ENCODE peak calls at places on chromosomes 7 and 10, in five cellular contexts. V is fibroblast of lung, U is HCT116, M is hepatocyte, G is MM.1S. R is an unnamed sample.
A peak's percentile ranks its signal among the peaks of the same experiment; 100 is the strongest.

GRCh38 chr7:70893422-70893821 is 238.5 kb upstream of the GALNT17 start:
- DNase-seq in V (no peak), M (no peak), U (no peak), G (no peak), R (no peak)

GRCh38 chr7:128419262-128419661 is 9.5 kb upstream of the IMPDH1 start:
- DNase-seq in G (no peak), U (no peak), M (no peak), V (no peak), R (no peak)

GRCh38 chr10:113680172-113681111 is 730 bp downstream of the CASP7 start:
- DNase-seq in M (peak; percentile 48), V (peak; percentile 73), U (no peak), G (peak; percentile 58), R (peak; percentile 26)

GRCh38 chr7:155027879-155028278 is 25.0 kb upstream of the PAXIP1 start:
- DNase-seq in V (no peak), U (no peak), G (peak; percentile 86), M (no peak), R (no peak)

GRCh38 chr7:148925836-148926235 is 41.7 kb upstream of the EZH2 start:
- DNase-seq in G (no peak), V (no peak), U (no peak), M (no peak), R (no peak)

GRCh38 chr10:69234447-69234846 is 14.3 kb downstream of the HKDC1 start:
- DNase-seq in V (no peak), M (no peak), G (no peak), U (no peak), R (no peak)

GRCh38 chr7:155210386-155210785 is 87.3 kb upstream of the INSIG1 start:
- DNase-seq in G (no peak), U (no peak), M (peak; percentile 41), V (no peak), R (no peak)

GRCh38 chr10:71319042-71319799 is at the start of gene SLC29A3:
- DNase-seq in V (peak; percentile 71), G (peak; percentile 83), U (peak; percentile 59), M (peak; percentile 93), R (peak; percentile 38)

GRCh38 chr10:77504870-77505257 is 132.7 kb downstream of the KCNMA1 start:
- DNase-seq in V (no peak), G (no peak), U (peak; percentile 83), M (peak; percentile 71), R (peak; percentile 85)

GRCh38 chr10:17859492-17860156 is 50.5 kb downstream of the MRC1 start:
- DNase-seq in M (no peak), U (no peak), G (no peak), V (no peak), R (no peak)

GRCh38 chr7:138089080-138089901 is 13.0 kb downstream of the AKR1D1 start:
- DNase-seq in M (peak; percentile 36), G (no peak), U (no peak), V (peak; percentile 11), R (no peak)

GRCh38 chr10:43257210-43258031 is 9.4 kb downstream of the RASGEF1A start:
- DNase-seq in G (no peak), M (peak; percentile 10), V (no peak), U (no peak), R (no peak)

GRCh38 chr7:95011156-95011928 is 103.9 kb downstream of the PPP1R9A start:
- DNase-seq in G (no peak), M (no peak), V (peak; percentile 37), U (no peak), R (no peak)

GRCh38 chr7:45869426-45869825 is 3.5 kb downstream of the CCDC201 start:
- DNase-seq in M (no peak), U (no peak), G (no peak), V (peak; percentile 15), R (no peak)

GRCh38 chr10:73589538-73590126 is 1.5 kb downstream of the USP54 start:
- DNase-seq in U (no peak), V (peak; percentile 8), M (peak; percentile 49), G (no peak), R (no peak)

GRCh38 chr10:3217853-3218252 is 45.3 kb upstream of the PITRM1 start:
- DNase-seq in M (no peak), G (no peak), U (no peak), V (no peak), R (no peak)

GRCh38 chr10:3220853-3221252 is 48.3 kb upstream of the PITRM1 start:
- DNase-seq in V (no peak), G (no peak), U (no peak), M (no peak), R (no peak)

GRCh38 chr10:3225589-3225988 is 53.0 kb upstream of the PITRM1 start:
- DNase-seq in U (no peak), G (no peak), M (no peak), V (peak; percentile 16), R (peak; percentile 46)

GRCh38 chr10:3224241-3224640 is 51.7 kb upstream of the PITRM1 start:
- DNase-seq in G (no peak), M (no peak), V (no peak), U (no peak), R (no peak)

DNA sequence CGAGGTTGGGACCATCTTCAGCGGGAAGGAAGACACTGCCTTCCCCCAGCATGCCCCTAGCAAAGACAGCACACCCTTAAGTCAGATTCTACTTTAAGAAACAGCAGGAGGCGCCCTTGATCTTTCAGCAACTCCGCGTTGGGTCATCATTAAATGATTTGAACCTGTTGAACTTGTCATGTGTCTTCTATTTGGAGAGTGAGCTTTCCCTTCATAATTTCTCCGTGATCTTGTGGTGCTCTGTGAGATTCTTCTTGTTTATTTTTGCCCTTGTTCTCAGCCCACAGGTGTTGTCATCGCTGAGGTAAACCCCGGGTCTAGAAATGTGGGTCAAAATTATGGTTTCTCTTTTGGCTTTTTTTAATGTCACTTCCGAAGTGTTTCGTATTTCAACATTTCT is 49.5 kb upstream of the PITRM1 start:
- DNase-seq in U (no peak), G (no peak), V (peak; percentile 28), M (no peak), R (no peak)
- TF ChIP-seq CTCF in U (peak; percentile 8), G (peak; percentile 31), V (peak; percentile 3), M (peak; percentile 23), R (peak; percentile 33)

GRCh38 chr10:127195571-127196226 is 692 bp downstream of the INSYN2A start:
- DNase-seq in V (peak; percentile 11), M (peak; percentile 15), G (no peak), U (no peak), R (no peak)
- TF ChIP-seq EZH2 in V (peak; percentile 18), M (peak; percentile 75), G (no peak), U (no peak), R (peak; percentile 27)

GRCh38 chr10:102713483-102713813 is 749 bp downstream of the ARL3 start:
- DNase-seq in V (no peak), U (no peak), G (no peak), M (no peak), R (no peak)
- TF ChIP-seq CTCF in V (peak; percentile 52), U (no peak), G (no peak), M (no peak), R (no peak)

DNA sequence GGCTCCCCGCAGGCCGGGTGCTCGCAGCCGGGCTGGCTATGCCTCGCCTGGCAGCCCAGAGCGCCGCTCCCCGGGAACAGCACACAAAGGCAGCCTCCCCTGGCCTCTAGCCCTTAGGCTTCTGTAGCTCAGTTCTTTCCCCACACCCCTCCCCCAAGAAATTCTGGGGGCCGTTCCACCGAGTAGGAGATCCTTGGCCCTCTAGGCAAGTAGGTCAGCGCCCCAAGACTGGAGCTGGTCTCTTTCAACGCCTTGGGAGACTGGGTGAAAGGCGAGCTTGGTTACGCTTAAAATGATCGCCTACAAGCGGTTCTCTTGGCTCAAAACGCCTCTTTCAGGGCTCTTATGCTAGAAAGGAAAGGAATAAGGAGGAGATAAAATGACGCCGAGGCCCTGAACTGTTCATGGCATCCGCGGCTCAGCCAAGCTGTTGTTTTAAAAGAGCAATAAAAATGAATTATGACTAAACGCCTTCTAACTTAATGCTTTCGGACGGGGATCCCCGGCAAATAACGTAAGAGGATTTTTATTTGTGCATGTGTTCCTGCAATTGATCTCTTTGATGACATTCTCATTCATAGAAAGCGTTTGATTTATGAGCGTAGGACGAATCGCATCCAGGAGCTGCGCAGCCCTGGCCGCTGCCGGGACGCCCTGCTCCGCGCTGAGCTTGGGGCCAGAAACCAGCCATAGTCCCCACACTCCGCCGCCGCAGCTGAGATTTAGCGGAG is 2.9 kb upstream of the HOXA1 start:
- DNase-seq in M (no peak), U (no peak), V (peak; percentile 93), G (no peak), R (no peak)
- TF ChIP-seq EZH2 in M (peak; percentile 82), U (no peak), V (no peak), G (no peak), R (no peak)

GRCh38 chr10:36886303-36886891 is 239.0 kb upstream of the ANKRD30A start:
- DNase-seq in M (no peak), V (no peak), G (no peak), U (no peak), R (no peak)

GRCh38 chr10:36885746-36886145 is 239.7 kb upstream of the ANKRD30A start:
- DNase-seq in U (no peak), G (no peak), M (no peak), V (no peak), R (no peak)

GRCh38 chr10:36888925-36889573 is 236.3 kb upstream of the ANKRD30A start:
- DNase-seq in U (peak; percentile 8), G (peak; percentile 62), M (peak; percentile 59), V (peak; percentile 3), R (no peak)
- TF ChIP-seq CTCF in U (no peak), G (peak; percentile 88), M (peak; percentile 37), V (no peak), R (peak; percentile 77)

GRCh38 chr7:93574646-93575554 is at the start of gene CALCR:
- DNase-seq in M (peak; percentile 23), V (no peak), U (no peak), G (no peak), R (no peak)
- TF ChIP-seq EZH2 in M (peak; percentile 57), V (no peak), U (no peak), G (no peak), R (peak; percentile 59)

GRCh38 chr7:199465-200249 is 7.3 kb downstream of the FAM20C start:
- DNase-seq in V (no peak), U (no peak), G (no peak), M (no peak), R (no peak)

GRCh38 chr7:200290-200689 is 7.9 kb downstream of the FAM20C start:
- DNase-seq in M (no peak), G (no peak), V (no peak), U (no peak), R (no peak)

GRCh38 chr7:204326-204725 is 12.0 kb downstream of the FAM20C start:
- DNase-seq in G (no peak), M (no peak), V (no peak), U (no peak), R (no peak)

GRCh38 chr7:197413-198335 is 5.3 kb downstream of the FAM20C start:
- DNase-seq in G (no peak), U (no peak), V (no peak), M (no peak), R (no peak)

GRCh38 chr7:200704-201103 is 8.3 kb downstream of the FAM20C start:
- DNase-seq in G (no peak), M (no peak), U (no peak), V (no peak), R (no peak)
- TF ChIP-seq CTCF in G (no peak), M (no peak), U (no peak), V (no peak), R (peak; percentile 1)

R was measured in keratinocyte.